ENCODE peak calls at places on chromosomes 6 and 20, in four cellular contexts. B is HepG2, E is K562, A is GM12878. Y is an unnamed sample.

GRCh38 chr6:45000833-45001232 is 327.3 kb upstream of the RUNX2 start:
- DNase-seq in B (no peak), E (no peak), A (no peak), Y (no peak)

GRCh38 chr20:1306316-1307135 is 22.4 kb downstream of the SDCBP2 start:
- DNase-seq in B (no peak), E (no peak), A (no peak), Y (no peak)

GRCh38 chr6:31945507-31946369 is at the start of gene CFB:
- DNase-seq in B (peak), E (no peak), A (no peak), Y (no peak)

GRCh38 chr20:59630526-59630925 is 26.2 kb downstream of the PHACTR3 start:
- DNase-seq in B (no peak), E (no peak), A (no peak), Y (no peak)

GRCh38 chr6:70008189-70008588 is 141.8 kb downstream of the COL19A1 start:
- DNase-seq in B (no peak), E (no peak), A (no peak), Y (no peak)

GRCh38 chr6:42923656-42924055 is 5.6 kb upstream of the CNPY3 start:
- DNase-seq in B (no peak), E (no peak), A (no peak), Y (no peak)

GRCh38 chr20:51700809-51701285 is 67.3 kb downstream of the ATP9A start:
- DNase-seq in B (peak), E (peak), A (no peak), Y (no peak)

GRCh38 chr20:43983359-43983758 is 68.7 kb downstream of the TOX2 start:
- DNase-seq in B (no peak), E (peak), A (no peak), Y (no peak)

GRCh38 chr6:150016324-150017185 is 8.8 kb downstream of the RAET1L start:
- DNase-seq in B (peak), E (no peak), A (no peak), Y (peak)

GRCh38 chr6:144216668-144217218 is 66.4 kb downstream of the STX11 start:
- DNase-seq in B (no peak), E (peak), A (no peak), Y (no peak)

GRCh38 chr6:17167327-17167979 is 65.6 kb downstream of the STMND1 start:
- DNase-seq in B (peak), E (peak), A (no peak), Y (peak)

GRCh38 chr6:36378936-36379335 is 8.5 kb downstream of the ETV7 start:
- DNase-seq in B (no peak), E (no peak), A (no peak), Y (no peak)

GRCh38 chr6:1610497-1611321 is 994 bp downstream of the FOXC1 start:
- DNase-seq in B (peak), E (no peak), A (no peak), Y (no peak)

GRCh38 chr6:1686117-1687098 is 76.7 kb downstream of the FOXC1 start:
- DNase-seq in B (no peak), E (no peak), A (no peak), Y (no peak)

GRCh38 chr20:38997622-38998021 is 35.5 kb downstream of the DHX35 start:
- DNase-seq in B (no peak), E (peak), A (peak), Y (no peak)

GRCh38 chr6:137473651-137474050 is 20.5 kb downstream of the OLIG3 start:
- DNase-seq in B (no peak), E (no peak), A (no peak), Y (no peak)

GRCh38 chr20:8875586-8875985 is 193.3 kb upstream of the PLCB4 start:
- DNase-seq in B (no peak), E (no peak), A (no peak), Y (no peak)

GRCh38 chr6:93021235-93021909 is 398.0 kb downstream of the EPHA7 start:
- DNase-seq in B (no peak), E (no peak), A (no peak), Y (no peak)

GRCh38 chr6:15491255-15491985 is 171.4 kb downstream of the DTNBP1 start:
- DNase-seq in B (peak), E (peak), A (peak), Y (no peak)

GRCh38 chr6:147161974-147162495 is 42.2 kb upstream of the STXBP5 start:
- DNase-seq in B (no peak), E (peak), A (no peak), Y (no peak)

GRCh38 chr6:45423901-45424627 is 46.3 kb upstream of the SUPT3H start:
- DNase-seq in B (no peak), E (no peak), A (no peak), Y (peak)

GRCh38 chr6:50994026-50994720 is 175.5 kb downstream of the TFAP2B start:
- DNase-seq in B (no peak), E (no peak), A (no peak), Y (no peak)

GRCh38 chr6:90936286-90936685 is 349.4 kb upstream of the MAP3K7 start:
- DNase-seq in B (no peak), E (no peak), A (no peak), Y (no peak)

DNA sequence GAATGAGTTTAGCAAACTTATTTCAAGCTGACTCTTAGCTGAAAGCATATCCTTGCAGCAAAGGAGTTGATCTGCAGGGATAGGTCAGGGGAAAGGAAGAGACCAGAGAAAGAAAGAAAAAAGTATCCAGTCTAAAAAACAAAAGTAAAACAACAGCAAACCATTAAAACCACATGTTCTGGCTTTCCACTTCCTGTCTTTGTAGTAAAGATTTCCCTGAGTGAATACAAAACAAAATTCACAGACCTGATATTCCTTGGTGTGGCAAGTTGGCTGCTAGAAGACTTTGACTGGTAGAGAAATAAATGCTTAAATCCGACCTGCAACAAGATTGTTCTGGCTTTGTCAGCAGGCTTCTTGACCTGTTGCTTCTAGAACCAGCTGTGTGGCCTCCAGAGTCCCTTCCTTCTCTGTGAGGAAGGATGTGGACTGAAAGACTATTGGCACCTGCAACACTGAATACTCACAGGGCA is 23.4 kb upstream of the MCM3 start:
- DNase-seq in B (no peak), E (no peak), A (no peak), Y (no peak)
- TF ChIP-seq SP1 in B (no peak), E (no peak), A (no peak), Y (no peak)

GRCh38 chr6:157535354-157536217 is 154.6 kb downstream of the ZDHHC14 start:
- DNase-seq in B (peak), E (no peak), A (peak), Y (no peak)
- H3K27ac ChIP-seq in B (peak), E (no peak), A (no peak), Y (no peak)

GRCh38 chr6:3258201-3258600 is 546 bp upstream of the PSMG4 start:
- DNase-seq in B (no peak), E (no peak), A (no peak), Y (no peak)
- TF ChIP-seq USF2 in B (no peak), E (no peak), A (no peak), Y (no peak)

GRCh38 chr6:26578279-26578678 is 18.5 kb upstream of the ABT1 start:
- DNase-seq in B (no peak), E (no peak), A (no peak), Y (no peak)

GRCh38 chr6:26576407-26576843 is 20.3 kb upstream of the ABT1 start:
- DNase-seq in B (no peak), E (no peak), A (no peak), Y (no peak)

GRCh38 chr6:26576929-26577719 is 19.6 kb upstream of the ABT1 start:
- DNase-seq in B (peak), E (peak), A (no peak), Y (peak)

GRCh38 chr6:26577720-26578072 is 19.1 kb upstream of the ABT1 start:
- DNase-seq in B (no peak), E (no peak), A (no peak), Y (no peak)

DNA sequence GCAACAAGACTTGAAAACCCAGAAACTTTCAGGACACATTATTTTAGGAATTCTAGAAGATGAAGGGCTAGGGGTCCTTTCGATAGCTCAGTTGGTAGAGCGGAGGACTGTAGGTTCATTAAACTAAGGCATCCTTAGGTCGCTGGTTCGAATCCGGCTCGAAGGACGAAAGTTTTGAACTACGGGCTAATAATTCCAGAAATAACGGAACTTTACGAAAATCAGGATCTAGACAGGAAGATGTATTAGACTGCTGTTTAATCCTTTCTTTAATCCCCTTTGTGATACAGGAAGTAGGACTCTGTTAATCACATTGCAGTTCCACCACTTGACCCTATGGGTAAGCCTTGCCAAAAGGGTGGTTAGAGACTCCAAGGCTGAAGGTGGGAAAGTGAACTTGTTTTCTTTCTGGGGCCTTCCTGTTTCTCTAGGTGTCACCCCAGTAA is 21.2 kb upstream of the ABT1 start:
- DNase-seq in B (no peak), E (peak), A (no peak), Y (no peak)
- TF ChIP-seq SP1 in B (no peak), E (no peak), A (no peak), Y (no peak)

GRCh38 chr6:113464959-113465358 is 392.2 kb upstream of the MARCKS start:
- DNase-seq in B (no peak), E (no peak), A (no peak), Y (no peak)
- H3K27ac ChIP-seq in B (no peak), E (no peak), A (no peak), Y (no peak)

GRCh38 chr6:73528897-73529296 is 8.1 kb upstream of the EEF1A1 start:
- DNase-seq in B (no peak), E (peak), A (no peak), Y (no peak)

GRCh38 chr6:73520688-73521350 is at the start of gene EEF1A1:
- DNase-seq in B (peak), E (peak), A (peak), Y (peak)

GRCh38 chr6:73521351-73522254 is 771 bp upstream of the EEF1A1 start:
- DNase-seq in B (peak), E (peak), A (no peak), Y (peak)

GRCh38 chr6:73523434-73524123 is 2.7 kb upstream of the EEF1A1 start:
- DNase-seq in B (peak), E (peak), A (no peak), Y (no peak)

DNA sequence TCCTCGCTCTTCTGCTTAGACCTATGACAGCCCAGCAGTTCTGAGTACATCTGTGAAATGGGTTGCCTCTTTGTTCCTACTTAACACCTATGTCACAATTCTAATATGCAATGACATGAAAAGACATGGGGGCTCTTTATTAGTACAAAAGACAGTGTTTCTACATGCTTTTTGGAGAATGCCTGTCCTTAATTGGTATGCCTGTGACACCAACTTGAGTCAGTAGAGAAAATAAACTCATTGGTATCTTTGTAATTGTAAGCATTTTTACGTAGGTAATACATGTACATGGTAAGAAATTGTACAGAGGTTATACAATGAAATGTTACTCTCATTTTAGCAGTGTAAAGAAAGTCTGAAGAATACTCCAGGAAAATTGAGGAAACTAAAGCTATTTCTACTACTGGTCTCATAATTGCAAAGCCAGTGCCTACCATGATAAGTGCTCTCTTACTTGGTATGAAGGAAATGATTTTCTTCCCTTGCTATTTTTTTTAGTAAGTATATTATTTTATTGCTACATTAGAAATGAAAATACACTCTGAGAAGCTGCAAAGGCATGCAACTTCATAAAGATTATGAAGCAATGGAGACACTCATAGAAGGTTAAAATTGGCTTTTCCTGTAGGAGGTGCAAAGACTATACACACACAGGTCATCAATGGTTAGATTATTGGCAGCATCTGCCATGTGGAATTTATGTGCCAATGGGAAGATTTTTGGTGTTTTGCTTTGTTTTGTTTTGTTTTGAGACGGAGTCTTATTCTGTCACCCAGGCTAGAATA is 4.9 kb upstream of the EEF1A1 start:
- DNase-seq in B (no peak), E (no peak), A (no peak), Y (no peak)
- TF ChIP-seq USF2 in B (no peak), E (no peak), A (no peak), Y (no peak)

GRCh38 chr20:61850926-61851900 is 214.5 kb downstream of the TAF4 start:
- DNase-seq in B (no peak), E (no peak), A (no peak), Y (no peak)

GRCh38 chr20:61853073-61854005 is 212.3 kb downstream of the TAF4 start:
- DNase-seq in B (no peak), E (no peak), A (no peak), Y (no peak)

GRCh38 chr20:61849822-61850221 is 215.9 kb downstream of the TAF4 start:
- DNase-seq in B (no peak), E (no peak), A (no peak), Y (no peak)

GRCh38 chr20:61850457-61850856 is 215.2 kb downstream of the TAF4 start:
- DNase-seq in B (no peak), E (no peak), A (no peak), Y (no peak)

DNA sequence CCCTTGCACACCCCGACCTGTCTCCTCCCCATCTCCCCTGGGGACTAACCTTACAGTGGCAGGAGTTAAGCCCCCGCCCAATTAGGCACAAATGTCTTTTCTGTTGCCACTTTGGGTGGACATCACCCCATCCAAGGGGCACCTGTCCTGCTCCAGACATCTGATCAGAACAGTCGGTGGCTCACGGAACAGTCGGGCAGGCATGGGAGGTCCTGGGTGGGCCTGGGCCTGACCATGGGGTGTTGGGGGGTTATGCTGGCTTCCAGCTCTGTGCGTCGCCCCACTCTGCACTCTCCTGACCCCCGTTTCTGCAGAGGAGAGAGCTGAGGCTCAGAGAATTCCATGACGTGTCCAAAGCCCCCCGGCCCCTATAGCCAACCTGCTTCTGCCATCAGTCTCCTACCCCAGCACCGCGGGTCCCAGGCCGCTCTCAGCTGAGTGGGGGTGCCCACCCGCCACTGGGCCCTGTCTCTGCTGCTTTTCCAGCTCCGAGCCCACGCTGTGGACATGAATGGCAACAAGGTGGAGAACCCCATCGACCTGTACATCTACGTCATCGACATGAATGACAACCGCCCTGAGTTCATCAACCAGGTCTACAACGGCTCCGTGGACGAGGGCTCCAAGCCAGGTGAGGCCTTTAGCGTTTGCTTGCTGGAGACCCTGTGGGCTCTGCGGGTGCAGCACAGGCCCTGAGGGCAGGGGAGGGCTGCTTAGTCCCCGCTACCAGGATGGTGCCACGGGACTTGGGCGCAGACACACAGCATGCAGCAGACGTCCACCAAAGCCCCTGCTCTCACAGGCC is 213.2 kb downstream of the TAF4 start:
- DNase-seq in B (no peak), E (no peak), A (no peak), Y (no peak)
- TF ChIP-seq SP1 in B (no peak), E (no peak), A (no peak), Y (no peak)

DNA sequence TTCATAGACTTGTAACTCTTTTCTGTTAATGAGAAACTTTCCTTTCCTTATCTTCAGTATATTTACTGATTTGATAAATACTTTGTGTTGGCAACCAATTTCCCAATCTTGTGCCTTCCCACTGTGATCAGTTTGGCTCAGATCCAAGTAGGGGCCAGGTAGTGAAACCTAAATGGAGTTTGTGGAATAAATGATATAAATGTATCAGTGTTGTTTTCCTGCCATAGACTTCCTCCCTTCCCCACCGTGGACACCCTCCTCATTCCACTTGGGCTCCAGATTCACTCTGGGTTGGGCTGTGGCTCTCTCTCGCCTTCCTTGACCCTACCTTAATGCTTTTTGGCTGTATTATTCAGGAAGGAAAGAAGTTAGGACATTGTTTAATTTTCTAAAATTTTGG is 1.3 kb downstream of the ZKSCAN3 start:
- DNase-seq in B (peak), E (no peak), A (no peak), Y (no peak)
- H3K27ac ChIP-seq in B (peak), E (peak), A (no peak), Y (no peak)